ENCODE peak calls at places on chromosomes 16 and 17, in nine cellular contexts. One of them, this sample, is unnamed.

GRCh38 chr17:13750783-13751484 is 149.2 kb upstream of the HS3ST3A1 start:
- DNase-seq in psoas muscle: no peak
- DNase-seq in stimulated activated CD8-positive, alpha-beta memory T cell treated with anti-CD3 and anti-CD28 coated beads, Interleukin-15, amount 100 ng/mL, for 1 hour: no peak
- DNase-seq in amniotic stem cell: no peak
- DNase-seq in brain microvascular endothelial cell: no peak
- DNase-seq in CD8-positive, alpha-beta memory T cell: no peak
- DNase-seq in NCI-H1694 treated with DMSO at 0.1 percent for 48 hours: no peak
- DNase-seq in Calu3: no peak
- DNase-seq in mesenteric fat pad: no peak
- DNase-seq in this sample: no peak

GRCh38 chr17:37791434-37791833 is 46.6 kb upstream of the HNF1B start:
- DNase-seq in amniotic stem cell: no peak
- DNase-seq in Calu3: peak
- DNase-seq in psoas muscle: no peak
- DNase-seq in CD8-positive, alpha-beta memory T cell: peak
- DNase-seq in brain microvascular endothelial cell: no peak
- DNase-seq in mesenteric fat pad: no peak
- DNase-seq in stimulated activated CD8-positive, alpha-beta memory T cell treated with anti-CD3 and anti-CD28 coated beads, Interleukin-15, amount 100 ng/mL, for 1 hour: no peak
- DNase-seq in NCI-H1694 treated with DMSO at 0.1 percent for 48 hours: peak
- DNase-seq in this sample: no peak

GRCh38 chr17:70205386-70205785 is 36.1 kb downstream of the KCNJ2 start:
- DNase-seq in Calu3: no peak
- DNase-seq in amniotic stem cell: no peak
- DNase-seq in CD8-positive, alpha-beta memory T cell: no peak
- DNase-seq in mesenteric fat pad: no peak
- DNase-seq in psoas muscle: no peak
- DNase-seq in stimulated activated CD8-positive, alpha-beta memory T cell treated with anti-CD3 and anti-CD28 coated beads, Interleukin-15, amount 100 ng/mL, for 1 hour: no peak
- DNase-seq in NCI-H1694 treated with DMSO at 0.1 percent for 48 hours: no peak
- DNase-seq in brain microvascular endothelial cell: no peak
- DNase-seq in this sample: no peak

GRCh38 chr16:82681592-82681991 is 54.8 kb downstream of the CDH13 start:
- DNase-seq in amniotic stem cell: no peak
- DNase-seq in CD8-positive, alpha-beta memory T cell: no peak
- DNase-seq in Calu3: no peak
- DNase-seq in mesenteric fat pad: no peak
- DNase-seq in psoas muscle: no peak
- DNase-seq in stimulated activated CD8-positive, alpha-beta memory T cell treated with anti-CD3 and anti-CD28 coated beads, Interleukin-15, amount 100 ng/mL, for 1 hour: no peak
- DNase-seq in NCI-H1694 treated with DMSO at 0.1 percent for 48 hours: no peak
- DNase-seq in brain microvascular endothelial cell: no peak
- DNase-seq in this sample: no peak

GRCh38 chr16:70589998-70590471 is 56.3 kb upstream of the IL34 start:
- DNase-seq in Calu3: peak
- DNase-seq in stimulated activated CD8-positive, alpha-beta memory T cell treated with anti-CD3 and anti-CD28 coated beads, Interleukin-15, amount 100 ng/mL, for 1 hour: no peak
- DNase-seq in NCI-H1694 treated with DMSO at 0.1 percent for 48 hours: no peak
- DNase-seq in mesenteric fat pad: no peak
- DNase-seq in brain microvascular endothelial cell: peak
- DNase-seq in amniotic stem cell: no peak
- DNase-seq in psoas muscle: peak
- DNase-seq in CD8-positive, alpha-beta memory T cell: no peak
- DNase-seq in this sample: no peak

GRCh38 chr16:2183671-2184070 is 12.7 kb downstream of the CASKIN1 start:
- DNase-seq in psoas muscle: no peak
- DNase-seq in brain microvascular endothelial cell: no peak
- DNase-seq in amniotic stem cell: no peak
- DNase-seq in stimulated activated CD8-positive, alpha-beta memory T cell treated with anti-CD3 and anti-CD28 coated beads, Interleukin-15, amount 100 ng/mL, for 1 hour: no peak
- DNase-seq in CD8-positive, alpha-beta memory T cell: no peak
- DNase-seq in NCI-H1694 treated with DMSO at 0.1 percent for 48 hours: no peak
- DNase-seq in Calu3: no peak
- DNase-seq in mesenteric fat pad: no peak
- DNase-seq in this sample: no peak

GRCh38 chr17:49997256-49997735 is 2.3 kb upstream of the DLX3 start:
- DNase-seq in amniotic stem cell: no peak
- DNase-seq in Calu3: no peak
- DNase-seq in brain microvascular endothelial cell: no peak
- DNase-seq in CD8-positive, alpha-beta memory T cell: no peak
- DNase-seq in NCI-H1694 treated with DMSO at 0.1 percent for 48 hours: peak
- DNase-seq in psoas muscle: no peak
- DNase-seq in stimulated activated CD8-positive, alpha-beta memory T cell treated with anti-CD3 and anti-CD28 coated beads, Interleukin-15, amount 100 ng/mL, for 1 hour: no peak
- DNase-seq in mesenteric fat pad: peak
- DNase-seq in this sample: peak

GRCh38 chr17:29857823-29858222 is 72.2 kb downstream of the SSH2 start:
- DNase-seq in amniotic stem cell: no peak
- DNase-seq in brain microvascular endothelial cell: no peak
- DNase-seq in Calu3: no peak
- DNase-seq in NCI-H1694 treated with DMSO at 0.1 percent for 48 hours: no peak
- DNase-seq in psoas muscle: no peak
- DNase-seq in mesenteric fat pad: no peak
- DNase-seq in CD8-positive, alpha-beta memory T cell: no peak
- DNase-seq in stimulated activated CD8-positive, alpha-beta memory T cell treated with anti-CD3 and anti-CD28 coated beads, Interleukin-15, amount 100 ng/mL, for 1 hour: no peak
- DNase-seq in this sample: no peak

GRCh38 chr17:2174471-2175293 is 119.8 kb downstream of the HIC1 start:
- DNase-seq in psoas muscle: peak
- DNase-seq in brain microvascular endothelial cell: peak
- DNase-seq in mesenteric fat pad: no peak
- DNase-seq in CD8-positive, alpha-beta memory T cell: no peak
- DNase-seq in amniotic stem cell: peak
- DNase-seq in NCI-H1694 treated with DMSO at 0.1 percent for 48 hours: no peak
- DNase-seq in Calu3: no peak
- DNase-seq in stimulated activated CD8-positive, alpha-beta memory T cell treated with anti-CD3 and anti-CD28 coated beads, Interleukin-15, amount 100 ng/mL, for 1 hour: no peak
- DNase-seq in this sample: peak

GRCh38 chr16:10151718-10152117 is 30.5 kb downstream of the GRIN2A start:
- DNase-seq in psoas muscle: no peak
- DNase-seq in mesenteric fat pad: no peak
- DNase-seq in stimulated activated CD8-positive, alpha-beta memory T cell treated with anti-CD3 and anti-CD28 coated beads, Interleukin-15, amount 100 ng/mL, for 1 hour: no peak
- DNase-seq in Calu3: no peak
- DNase-seq in amniotic stem cell: no peak
- DNase-seq in brain microvascular endothelial cell: no peak
- DNase-seq in CD8-positive, alpha-beta memory T cell: no peak
- DNase-seq in NCI-H1694 treated with DMSO at 0.1 percent for 48 hours: no peak
- DNase-seq in this sample: no peak

GRCh38 chr16:87506423-87507350 is 13.9 kb upstream of the ZCCHC14 start:
- DNase-seq in amniotic stem cell: no peak
- DNase-seq in mesenteric fat pad: no peak
- DNase-seq in Calu3: no peak
- DNase-seq in psoas muscle: no peak
- DNase-seq in NCI-H1694 treated with DMSO at 0.1 percent for 48 hours: no peak
- DNase-seq in stimulated activated CD8-positive, alpha-beta memory T cell treated with anti-CD3 and anti-CD28 coated beads, Interleukin-15, amount 100 ng/mL, for 1 hour: no peak
- DNase-seq in brain microvascular endothelial cell: no peak
- DNase-seq in CD8-positive, alpha-beta memory T cell: no peak
- DNase-seq in this sample: no peak

GRCh38 chr17:27747462-27748359 is 52.6 kb downstream of the NOS2 start:
- DNase-seq in NCI-H1694 treated with DMSO at 0.1 percent for 48 hours: no peak
- DNase-seq in psoas muscle: no peak
- DNase-seq in stimulated activated CD8-positive, alpha-beta memory T cell treated with anti-CD3 and anti-CD28 coated beads, Interleukin-15, amount 100 ng/mL, for 1 hour: no peak
- DNase-seq in amniotic stem cell: no peak
- DNase-seq in brain microvascular endothelial cell: no peak
- DNase-seq in Calu3: no peak
- DNase-seq in CD8-positive, alpha-beta memory T cell: no peak
- DNase-seq in mesenteric fat pad: peak
- DNase-seq in this sample: no peak

GRCh38 chr17:63780507-63780906 is 6.5 kb downstream of the DDX42 start:
- DNase-seq in NCI-H1694 treated with DMSO at 0.1 percent for 48 hours: no peak
- DNase-seq in Calu3: peak
- DNase-seq in CD8-positive, alpha-beta memory T cell: no peak
- DNase-seq in brain microvascular endothelial cell: no peak
- DNase-seq in mesenteric fat pad: no peak
- DNase-seq in psoas muscle: no peak
- DNase-seq in amniotic stem cell: no peak
- DNase-seq in stimulated activated CD8-positive, alpha-beta memory T cell treated with anti-CD3 and anti-CD28 coated beads, Interleukin-15, amount 100 ng/mL, for 1 hour: no peak
- DNase-seq in this sample: no peak

GRCh38 chr16:82432261-82432660 is 194.5 kb upstream of the CDH13 start:
- DNase-seq in Calu3: no peak
- DNase-seq in NCI-H1694 treated with DMSO at 0.1 percent for 48 hours: peak
- DNase-seq in brain microvascular endothelial cell: no peak
- DNase-seq in stimulated activated CD8-positive, alpha-beta memory T cell treated with anti-CD3 and anti-CD28 coated beads, Interleukin-15, amount 100 ng/mL, for 1 hour: no peak
- DNase-seq in amniotic stem cell: no peak
- DNase-seq in CD8-positive, alpha-beta memory T cell: peak
- DNase-seq in psoas muscle: no peak
- DNase-seq in mesenteric fat pad: no peak
- DNase-seq in this sample: no peak

GRCh38 chr17:40247926-40248495 is 28.9 kb downstream of the WIPF2 start:
- DNase-seq in mesenteric fat pad: no peak
- DNase-seq in brain microvascular endothelial cell: no peak
- DNase-seq in stimulated activated CD8-positive, alpha-beta memory T cell treated with anti-CD3 and anti-CD28 coated beads, Interleukin-15, amount 100 ng/mL, for 1 hour: no peak
- DNase-seq in NCI-H1694 treated with DMSO at 0.1 percent for 48 hours: no peak
- DNase-seq in psoas muscle: no peak
- DNase-seq in CD8-positive, alpha-beta memory T cell: no peak
- DNase-seq in amniotic stem cell: no peak
- DNase-seq in Calu3: no peak
- DNase-seq in this sample: no peak

GRCh38 chr17:39144414-39144813 is 7.0 kb downstream of the PLXDC1 start:
- DNase-seq in NCI-H1694 treated with DMSO at 0.1 percent for 48 hours: peak
- DNase-seq in brain microvascular endothelial cell: no peak
- DNase-seq in Calu3: peak
- DNase-seq in mesenteric fat pad: peak
- DNase-seq in CD8-positive, alpha-beta memory T cell: no peak
- DNase-seq in amniotic stem cell: no peak
- DNase-seq in psoas muscle: peak
- DNase-seq in stimulated activated CD8-positive, alpha-beta memory T cell treated with anti-CD3 and anti-CD28 coated beads, Interleukin-15, amount 100 ng/mL, for 1 hour: no peak
- DNase-seq in this sample: no peak

GRCh38 chr17:12927541-12928425 is 90.0 kb downstream of the ELAC2 start:
- DNase-seq in psoas muscle: no peak
- DNase-seq in amniotic stem cell: no peak
- DNase-seq in NCI-H1694 treated with DMSO at 0.1 percent for 48 hours: no peak
- DNase-seq in mesenteric fat pad: no peak
- DNase-seq in stimulated activated CD8-positive, alpha-beta memory T cell treated with anti-CD3 and anti-CD28 coated beads, Interleukin-15, amount 100 ng/mL, for 1 hour: no peak
- DNase-seq in Calu3: no peak
- DNase-seq in brain microvascular endothelial cell: peak
- DNase-seq in CD8-positive, alpha-beta memory T cell: no peak
- DNase-seq in this sample: no peak

GRCh38 chr17:36500745-36501225 is 14.3 kb downstream of the ZNHIT3 start:
- DNase-seq in CD8-positive, alpha-beta memory T cell: no peak
- DNase-seq in amniotic stem cell: no peak
- DNase-seq in stimulated activated CD8-positive, alpha-beta memory T cell treated with anti-CD3 and anti-CD28 coated beads, Interleukin-15, amount 100 ng/mL, for 1 hour: no peak
- DNase-seq in Calu3: no peak
- DNase-seq in NCI-H1694 treated with DMSO at 0.1 percent for 48 hours: no peak
- DNase-seq in brain microvascular endothelial cell: no peak
- DNase-seq in psoas muscle: no peak
- DNase-seq in mesenteric fat pad: peak
- DNase-seq in this sample: no peak

GRCh38 chr16:56450275-56450889 is 750 bp downstream of the NUDT21 start:
- DNase-seq in CD8-positive, alpha-beta memory T cell: no peak
- DNase-seq in brain microvascular endothelial cell: no peak
- DNase-seq in Calu3: no peak
- DNase-seq in amniotic stem cell: no peak
- DNase-seq in NCI-H1694 treated with DMSO at 0.1 percent for 48 hours: no peak
- DNase-seq in mesenteric fat pad: no peak
- DNase-seq in stimulated activated CD8-positive, alpha-beta memory T cell treated with anti-CD3 and anti-CD28 coated beads, Interleukin-15, amount 100 ng/mL, for 1 hour: no peak
- DNase-seq in psoas muscle: no peak
- DNase-seq in this sample: no peak

GRCh38 chr16:19108409-19109287 is 5.1 kb upstream of the ITPRIPL2 start:
- DNase-seq in mesenteric fat pad: no peak
- DNase-seq in NCI-H1694 treated with DMSO at 0.1 percent for 48 hours: no peak
- DNase-seq in CD8-positive, alpha-beta memory T cell: no peak
- DNase-seq in brain microvascular endothelial cell: no peak
- DNase-seq in stimulated activated CD8-positive, alpha-beta memory T cell treated with anti-CD3 and anti-CD28 coated beads, Interleukin-15, amount 100 ng/mL, for 1 hour: no peak
- DNase-seq in amniotic stem cell: no peak
- DNase-seq in Calu3: no peak
- DNase-seq in psoas muscle: no peak
- DNase-seq in this sample: no peak

GRCh38 chr16:35440875-35441274 is 1981.5 kb downstream of the TP53TG3F start:
- DNase-seq in stimulated activated CD8-positive, alpha-beta memory T cell treated with anti-CD3 and anti-CD28 coated beads, Interleukin-15, amount 100 ng/mL, for 1 hour: no peak
- DNase-seq in psoas muscle: no peak
- DNase-seq in CD8-positive, alpha-beta memory T cell: no peak
- DNase-seq in NCI-H1694 treated with DMSO at 0.1 percent for 48 hours: no peak
- DNase-seq in brain microvascular endothelial cell: no peak
- DNase-seq in amniotic stem cell: no peak
- DNase-seq in Calu3: no peak
- DNase-seq in mesenteric fat pad: no peak
- DNase-seq in this sample: no peak

GRCh38 chr16:4976611-4977145 is 18.5 kb downstream of the SEC14L5 start:
- DNase-seq in amniotic stem cell: no peak
- DNase-seq in CD8-positive, alpha-beta memory T cell: no peak
- DNase-seq in mesenteric fat pad: no peak
- DNase-seq in Calu3: no peak
- DNase-seq in brain microvascular endothelial cell: no peak
- DNase-seq in psoas muscle: peak
- DNase-seq in stimulated activated CD8-positive, alpha-beta memory T cell treated with anti-CD3 and anti-CD28 coated beads, Interleukin-15, amount 100 ng/mL, for 1 hour: no peak
- DNase-seq in NCI-H1694 treated with DMSO at 0.1 percent for 48 hours: no peak
- DNase-seq in this sample: no peak

GRCh38 chr16:28977703-28978641 is 3.4 kb downstream of the SPNS1 start:
- DNase-seq in CD8-positive, alpha-beta memory T cell: no peak
- DNase-seq in psoas muscle: no peak
- DNase-seq in amniotic stem cell: no peak
- DNase-seq in stimulated activated CD8-positive, alpha-beta memory T cell treated with anti-CD3 and anti-CD28 coated beads, Interleukin-15, amount 100 ng/mL, for 1 hour: no peak
- DNase-seq in brain microvascular endothelial cell: no peak
- DNase-seq in mesenteric fat pad: no peak
- DNase-seq in NCI-H1694 treated with DMSO at 0.1 percent for 48 hours: no peak
- DNase-seq in Calu3: peak
- DNase-seq in this sample: peak

GRCh38 chr16:27561216-27561615 is 11.3 kb downstream of the KATNIP start:
- DNase-seq in brain microvascular endothelial cell: no peak
- DNase-seq in amniotic stem cell: no peak
- DNase-seq in psoas muscle: no peak
- DNase-seq in mesenteric fat pad: no peak
- DNase-seq in NCI-H1694 treated with DMSO at 0.1 percent for 48 hours: no peak
- DNase-seq in stimulated activated CD8-positive, alpha-beta memory T cell treated with anti-CD3 and anti-CD28 coated beads, Interleukin-15, amount 100 ng/mL, for 1 hour: no peak
- DNase-seq in CD8-positive, alpha-beta memory T cell: no peak
- DNase-seq in Calu3: no peak
- DNase-seq in this sample: no peak

GRCh38 chr17:72349508-72350472 is 229.0 kb downstream of the SOX9 start:
- DNase-seq in brain microvascular endothelial cell: no peak
- DNase-seq in mesenteric fat pad: no peak
- DNase-seq in CD8-positive, alpha-beta memory T cell: no peak
- DNase-seq in stimulated activated CD8-positive, alpha-beta memory T cell treated with anti-CD3 and anti-CD28 coated beads, Interleukin-15, amount 100 ng/mL, for 1 hour: no peak
- DNase-seq in psoas muscle: no peak
- DNase-seq in amniotic stem cell: no peak
- DNase-seq in NCI-H1694 treated with DMSO at 0.1 percent for 48 hours: peak
- DNase-seq in Calu3: no peak
- DNase-seq in this sample: no peak

GRCh38 chr16:89099905-89100304 is 6.3 kb downstream of the ACSF3 start:
- DNase-seq in amniotic stem cell: no peak
- DNase-seq in brain microvascular endothelial cell: no peak
- DNase-seq in Calu3: no peak
- DNase-seq in psoas muscle: no peak
- DNase-seq in mesenteric fat pad: no peak
- DNase-seq in stimulated activated CD8-positive, alpha-beta memory T cell treated with anti-CD3 and anti-CD28 coated beads, Interleukin-15, amount 100 ng/mL, for 1 hour: no peak
- DNase-seq in CD8-positive, alpha-beta memory T cell: no peak
- DNase-seq in NCI-H1694 treated with DMSO at 0.1 percent for 48 hours: no peak
- DNase-seq in this sample: no peak

GRCh38 chr17:81322271-81323082 is 27.4 kb upstream of the SLC38A10 start:
- DNase-seq in amniotic stem cell: no peak
- DNase-seq in brain microvascular endothelial cell: no peak
- DNase-seq in stimulated activated CD8-positive, alpha-beta memory T cell treated with anti-CD3 and anti-CD28 coated beads, Interleukin-15, amount 100 ng/mL, for 1 hour: no peak
- DNase-seq in mesenteric fat pad: no peak
- DNase-seq in psoas muscle: peak
- DNase-seq in CD8-positive, alpha-beta memory T cell: peak
- DNase-seq in Calu3: no peak
- DNase-seq in NCI-H1694 treated with DMSO at 0.1 percent for 48 hours: no peak
- DNase-seq in this sample: peak

GRCh38 chr17:34798581-34798980 is 162.7 kb downstream of the CCT6B start:
- DNase-seq in mesenteric fat pad: no peak
- DNase-seq in NCI-H1694 treated with DMSO at 0.1 percent for 48 hours: no peak
- DNase-seq in psoas muscle: no peak
- DNase-seq in CD8-positive, alpha-beta memory T cell: no peak
- DNase-seq in Calu3: no peak
- DNase-seq in brain microvascular endothelial cell: no peak
- DNase-seq in amniotic stem cell: no peak
- DNase-seq in stimulated activated CD8-positive, alpha-beta memory T cell treated with anti-CD3 and anti-CD28 coated beads, Interleukin-15, amount 100 ng/mL, for 1 hour: no peak
- DNase-seq in this sample: no peak

GRCh38 chr17:78118801-78119241 is 9.7 kb downstream of the TMC6 start:
- DNase-seq in CD8-positive, alpha-beta memory T cell: no peak
- DNase-seq in mesenteric fat pad: no peak
- DNase-seq in stimulated activated CD8-positive, alpha-beta memory T cell treated with anti-CD3 and anti-CD28 coated beads, Interleukin-15, amount 100 ng/mL, for 1 hour: no peak
- DNase-seq in brain microvascular endothelial cell: no peak
- DNase-seq in Calu3: no peak
- DNase-seq in amniotic stem cell: no peak
- DNase-seq in NCI-H1694 treated with DMSO at 0.1 percent for 48 hours: no peak
- DNase-seq in psoas muscle: no peak
- DNase-seq in this sample: no peak